ENCODE peak calls at places on chromosomes 12 and 14, in six cellular contexts. H is fibroblast of pulmonary artery, Z is OCI-LY7, M is uterus, W is lower lobe of right lung, Y is choroid plexus epithelial cell. R is an unnamed sample.
A peak's percentile ranks its signal among the peaks of the same experiment; 100 is the strongest.

GRCh38 chr14:93332032-93332852 is 594 bp downstream of the BTBD7 start:
- DNase-seq in M (peak; percentile 47), Z (peak; percentile 69), Y (peak; percentile 35), H (peak; percentile 56), W (peak; percentile 78), R (peak; percentile 42)

GRCh38 chr14:65804752-65805473 is 392.4 kb downstream of the FUT8 start:
- DNase-seq in Z (no peak), Y (no peak), H (no peak), M (no peak), W (no peak), R (no peak)

GRCh38 chr12:106170285-106170684 is 31.5 kb upstream of the NUAK1 start:
- DNase-seq in W (no peak), M (no peak), H (peak; percentile 68), Z (no peak), Y (peak; percentile 76), R (peak; percentile 63)

GRCh38 chr12:78684419-78684818 is 180.2 kb upstream of the SYT1 start:
- DNase-seq in Z (no peak), W (no peak), M (no peak), H (no peak), Y (no peak), R (no peak)

GRCh38 chr14:40985584-40985983 is 621.1 kb upstream of the LRFN5 start:
- DNase-seq in W (no peak), Y (no peak), Z (no peak), M (no peak), H (no peak), R (no peak)

GRCh38 chr14:94773017-94773681 is 3.2 kb upstream of the GSC start:
- DNase-seq in M (no peak), W (no peak), H (no peak), Y (no peak), Z (no peak), R (no peak)

GRCh38 chr12:90000721-90001120 is 292.1 kb upstream of the ATP2B1 start:
- DNase-seq in Y (no peak), Z (no peak), H (no peak), M (no peak), W (no peak), R (no peak)

GRCh38 chr12:124160102-124160501 is 134.8 kb upstream of the RFLNA start:
- DNase-seq in Y (no peak), W (no peak), M (no peak), H (no peak), Z (no peak), R (no peak)

GRCh38 chr12:11707535-11707934 is 58.1 kb downstream of the ETV6 start:
- DNase-seq in Y (no peak), Z (no peak), H (no peak), M (no peak), W (no peak), R (no peak)

GRCh38 chr14:74258705-74259035 is 19.4 kb downstream of the VSX2 start:
- DNase-seq in Y (no peak), H (no peak), W (no peak), Z (no peak), M (no peak), R (no peak)

GRCh38 chr12:113044516-113044915 is 12.0 kb upstream of the DTX1 start:
- DNase-seq in W (no peak), Z (no peak), Y (no peak), H (no peak), M (no peak), R (no peak)

GRCh38 chr14:98244162-98244948 is 1027.6 kb downstream of the BCL11B start:
- DNase-seq in H (no peak), M (no peak), Z (no peak), W (no peak), Y (no peak), R (no peak)

GRCh38 chr12:26699237-26699636 is 133.8 kb downstream of the ITPR2 start:
- DNase-seq in Y (no peak), H (no peak), Z (no peak), M (no peak), W (no peak), R (no peak)

GRCh38 chr12:23197266-23197665 is 572.3 kb downstream of the ETNK1 start:
- DNase-seq in Y (peak; percentile 3), W (no peak), H (no peak), M (no peak), Z (no peak), R (peak; percentile 16)

GRCh38 chr12:59055204-59055839 is 135.0 kb upstream of the LRIG3 start:
- DNase-seq in Z (no peak), H (peak; percentile 76), W (no peak), Y (peak; percentile 83), M (no peak), R (peak; percentile 78)

GRCh38 chr14:22939684-22940083 is 10.5 kb upstream of the PRMT5 start:
- DNase-seq in W (no peak), H (no peak), Z (no peak), Y (peak; percentile 28), M (no peak), R (peak; percentile 50)

GRCh38 chr14:76775695-76776305 is 14.5 kb downstream of the VASH1 start:
- DNase-seq in Z (no peak), H (no peak), W (no peak), Y (no peak), M (peak; percentile 16), R (no peak)

GRCh38 chr12:78241472-78241871 is 410.8 kb downstream of the NAV3 start:
- DNase-seq in W (no peak), H (no peak), M (no peak), Y (no peak), Z (no peak), R (no peak)

GRCh38 chr14:34554540-34555250 is 15.2 kb upstream of the EAPP start:
- DNase-seq in H (no peak), W (no peak), M (no peak), Y (peak; percentile 26), Z (peak; percentile 30), R (no peak)

GRCh38 chr12:12714276-12715001 is 2.7 kb upstream of the CDKN1B start:
- DNase-seq in M (no peak), Y (peak; percentile 61), H (no peak), W (peak; percentile 60), Z (peak; percentile 82), R (peak; percentile 38)

GRCh38 chr12:12713932-12714275 is 3.3 kb upstream of the CDKN1B start:
- DNase-seq in H (no peak), Y (no peak), Z (no peak), M (no peak), W (no peak), R (no peak)

GRCh38 chr12:12715459-12716150 is 1.6 kb upstream of the CDKN1B start:
- DNase-seq in M (no peak), H (no peak), Y (peak; percentile 13), W (no peak), Z (peak; percentile 64), R (peak; percentile 34)

GRCh38 chr12:12716151-12716844 is 870 bp upstream of the CDKN1B start:
- DNase-seq in W (no peak), M (no peak), H (no peak), Z (no peak), Y (peak; percentile 51), R (peak; percentile 60)

DNA sequence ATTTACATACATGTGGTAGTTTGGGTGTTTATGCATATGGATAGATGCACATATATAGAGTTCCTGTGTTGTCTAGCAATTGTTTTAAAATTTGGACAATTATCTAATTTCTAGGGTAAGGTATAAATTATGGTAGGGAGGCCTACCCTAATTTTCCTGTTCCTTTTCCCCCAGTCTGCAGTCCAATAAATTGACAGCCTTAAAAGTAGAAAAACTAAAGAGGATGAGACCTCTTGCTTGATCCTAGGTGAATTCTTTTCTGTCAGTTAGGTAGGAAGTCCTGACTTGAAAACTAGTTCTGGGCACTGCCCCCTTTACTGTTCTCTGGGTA is 2.1 kb upstream of the CDKN1B start:
- DNase-seq in W (no peak), Y (no peak), Z (no peak), M (no peak), H (no peak), R (no peak)
- H3K4me3 ChIP-seq in W (peak overlapping the region; percentile 91), Y (no peak overlapping the region), Z (peak overlapping the region; percentile 88), M (no peak overlapping the region), H (no peak overlapping the region), R (no peak overlapping the region)

DNA sequence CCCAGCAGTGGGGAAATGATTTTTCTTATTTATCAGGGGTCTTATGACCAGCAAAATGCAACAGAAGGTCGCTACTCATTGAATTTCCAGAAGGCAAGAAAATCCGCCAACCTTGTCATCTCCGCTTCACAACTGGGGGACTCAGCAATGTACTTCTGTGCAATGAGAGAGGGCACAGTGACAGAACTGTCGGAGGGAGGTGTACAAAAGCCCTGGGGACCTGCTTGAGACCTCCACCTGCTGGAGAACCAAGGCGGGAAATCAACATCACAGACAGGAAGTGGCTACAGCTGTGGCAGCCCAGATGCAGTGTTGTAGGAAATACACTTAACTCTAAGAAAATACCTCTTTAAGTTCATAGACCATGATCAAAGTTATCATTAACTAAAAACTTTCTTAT is 250.9 kb upstream of the OR4E1 start:
- DNase-seq in Z (peak; percentile 98), M (no peak), H (no peak), Y (no peak), W (no peak), R (no peak)
- TF ChIP-seq CTCF in Z (peak; percentile 62), M (no peak), H (no peak), Y (no peak), W (no peak), R (no peak)

GRCh38 chr14:72776701-72777255 is 117.1 kb downstream of the DPF3 start:
- DNase-seq in Z (no peak), M (no peak), Y (peak; percentile 13), H (no peak), W (no peak), R (no peak)
- H3K4me3 ChIP-seq in Z (no peak overlapping the region), M (no peak overlapping the region), Y (no peak overlapping the region), H (no peak overlapping the region), W (no peak overlapping the region), R (no peak overlapping the region)

GRCh38 chr14:56884617-56885016 is 74.3 kb upstream of the OTX2 start:
- DNase-seq in M (no peak), H (no peak), Y (no peak), W (no peak), Z (no peak), R (no peak)
- TF ChIP-seq CTCF in M (no peak), H (no peak), Y (no peak), W (no peak), Z (no peak), R (no peak)

GRCh38 chr12:110744176-110744575 is 1.5 kb upstream of the PPP1CC start:
- DNase-seq in W (no peak), Y (peak; percentile 32), M (no peak), H (peak; percentile 64), Z (no peak), R (no peak)
- H3K4me3 ChIP-seq in W (no peak overlapping the region), Y (no peak overlapping the region), M (no peak overlapping the region), H (no peak overlapping the region), Z (peak overlapping the region; percentile 86), R (no peak overlapping the region)

GRCh38 chr12:122028165-122028591 is 6.5 kb downstream of the BCL7A start:
- DNase-seq in M (no peak), H (no peak), Y (no peak), Z (peak; percentile 68), W (no peak), R (peak; percentile 33)

GRCh38 chr12:122029620-122030426 is 8.1 kb downstream of the BCL7A start:
- DNase-seq in M (no peak), Y (no peak), Z (no peak), W (no peak), H (no peak), R (no peak)

GRCh38 chr12:122024132-122024785 is 2.6 kb downstream of the BCL7A start:
- DNase-seq in M (no peak), Z (peak; percentile 84), W (no peak), H (no peak), Y (no peak), R (no peak)

GRCh38 chr12:122028601-122029560 is 7.2 kb downstream of the BCL7A start:
- DNase-seq in M (no peak), W (no peak), H (no peak), Z (peak; percentile 65), Y (no peak), R (no peak)

GRCh38 chr12:122026706-122027328 is 5.1 kb downstream of the BCL7A start:
- DNase-seq in M (no peak), H (no peak), Z (peak; percentile 80), Y (no peak), W (no peak), R (no peak)
- TF ChIP-seq CTCF in M (no peak), H (no peak), Z (peak; percentile 40), Y (no peak), W (no peak), R (no peak)